ENCODE peak calls at places on chromosomes 5 and 9, in five cellular contexts. W, V, X, E and A are unnamed samples.

GRCh38 chr5:147547730-147548129 is 37.9 kb upstream of the DPYSL3 start:
- DNase-seq in X (no peak), W (no peak), E (no peak), V (peak), A (peak)

GRCh38 chr9:110977259-110977709 is 61.0 kb downstream of the LPAR1 start:
- DNase-seq in E (no peak), W (no peak), X (peak), V (peak), A (no peak)

GRCh38 chr5:128236334-128236733 is 152.8 kb downstream of the SLC12A2 start:
- DNase-seq in E (no peak), V (no peak), W (no peak), X (peak), A (no peak)

GRCh38 chr5:152634596-152634995 is 229.5 kb upstream of the NMUR2 start:
- DNase-seq in V (no peak), E (peak), W (no peak), X (no peak), A (peak)

GRCh38 chr9:6873862-6874261 is 116.1 kb downstream of the KDM4C start:
- DNase-seq in E (no peak), X (no peak), W (no peak), V (peak), A (no peak)

GRCh38 chr5:137313526-137314175 is 185.5 kb downstream of the SPOCK1 start:
- DNase-seq in V (no peak), X (no peak), W (no peak), E (no peak), A (no peak)

GRCh38 chr9:128457207-128457606 is 1.4 kb downstream of the ODF2 start:
- DNase-seq in E (no peak), V (no peak), W (no peak), X (no peak), A (no peak)

GRCh38 chr9:127545196-127546124 is 66.6 kb upstream of the STXBP1 start:
- DNase-seq in V (peak), W (peak), X (peak), E (peak), A (no peak)

GRCh38 chr9:75979362-75979761 is 88.9 kb downstream of the PCSK5 start:
- DNase-seq in W (no peak), E (no peak), X (peak), V (peak), A (no peak)

GRCh38 chr9:127575875-127576778 is 36.0 kb upstream of the STXBP1 start:
- DNase-seq in E (peak), V (no peak), X (no peak), W (no peak), A (no peak)

GRCh38 chr9:114087721-114088120 is 9.6 kb upstream of the AMBP start:
- DNase-seq in E (peak), X (no peak), V (no peak), W (no peak), A (no peak)

GRCh38 chr5:159230657-159231056 is 21.3 kb upstream of the RNF145 start:
- DNase-seq in X (peak), E (no peak), W (no peak), V (no peak), A (no peak)

GRCh38 chr9:82410306-82410705 is 421.7 kb downstream of the SPATA31D1 start:
- DNase-seq in W (no peak), V (no peak), E (peak), X (peak), A (no peak)

GRCh38 chr5:78905084-78905938 is 79.8 kb downstream of the ARSB start:
- DNase-seq in X (no peak), W (no peak), V (no peak), E (no peak), A (no peak)

GRCh38 chr9:127346584-127346983 is 50.4 kb upstream of the SLC2A8 start:
- DNase-seq in X (no peak), E (no peak), V (no peak), W (no peak), A (no peak)

GRCh38 chr9:130477564-130477963 is 32.8 kb downstream of the ASS1 start:
- DNase-seq in V (no peak), X (no peak), W (no peak), E (no peak), A (no peak)

GRCh38 chr5:40813698-40814281 is 15.6 kb upstream of the PRKAA1 start:
- DNase-seq in X (no peak), V (no peak), E (no peak), W (no peak), A (no peak)

GRCh38 chr5:157342822-157343402 is 77.0 kb downstream of the CYFIP2 start:
- DNase-seq in E (peak), V (peak), W (no peak), X (peak), A (no peak)

GRCh38 chr9:128164332-128164885 is 4.3 kb downstream of the BBLN start:
- DNase-seq in E (no peak), X (peak), V (no peak), W (no peak), A (no peak)

GRCh38 chr5:56640763-56641406 is 174.5 kb upstream of the MAP3K1 start:
- DNase-seq in W (peak), E (no peak), V (no peak), X (peak), A (no peak)

GRCh38 chr5:61631438-61631941 is 299.4 kb downstream of the ZSWIM6 start:
- DNase-seq in X (no peak), E (peak), W (peak), V (peak), A (no peak)

GRCh38 chr9:33445389-33445881 is 2.0 kb downstream of the AQP3 start:
- DNase-seq in X (no peak), V (no peak), E (peak), W (peak), A (no peak)

GRCh38 chr5:6732634-6733410 is 19.6 kb downstream of the TENT4A start:
- DNase-seq in E (no peak), X (peak), W (peak), V (peak), A (peak)

GRCh38 chr9:117549444-117549843 is 134.6 kb upstream of the ASTN2 start:
- DNase-seq in V (no peak), W (no peak), E (no peak), X (no peak), A (no peak)

GRCh38 chr5:178212241-178213002 is 8.1 kb downstream of the HNRNPAB start:
- DNase-seq in E (no peak), V (no peak), W (no peak), X (no peak), A (peak)

GRCh38 chr9:29564564-29564963 is 1991.3 kb upstream of the C9orf72 start:
- DNase-seq in V (no peak), E (no peak), X (peak), W (no peak), A (no peak)

DNA sequence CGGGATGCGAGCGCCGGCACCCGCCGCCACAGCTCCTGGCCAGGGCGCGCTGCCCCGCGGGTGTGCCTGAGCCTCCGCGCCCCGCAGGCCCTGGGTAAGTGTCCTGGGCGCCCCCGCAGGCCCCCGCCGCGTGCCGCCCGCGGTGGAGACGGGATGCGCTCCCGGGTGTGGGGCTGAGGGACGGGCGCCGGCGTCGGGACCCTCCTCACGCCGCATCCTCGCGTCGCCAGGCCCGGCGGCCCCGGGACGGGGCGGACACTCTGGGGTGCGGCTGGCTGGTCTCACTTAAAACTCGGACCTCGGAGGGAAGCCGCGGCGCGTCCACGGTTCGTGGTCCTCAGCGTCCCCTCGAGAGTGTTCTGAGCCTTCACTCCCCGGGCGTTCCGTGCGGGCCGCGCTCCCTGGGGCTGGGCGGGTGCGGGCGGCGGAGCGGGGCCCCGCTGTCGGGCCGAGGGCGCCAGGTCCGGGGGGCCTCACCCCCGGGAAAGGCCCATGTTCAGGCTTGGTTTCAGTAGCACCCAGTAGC is 275 bp downstream of the AHRR start:
- DNase-seq in E (no peak), X (no peak), W (peak), V (no peak), A (no peak)
- H3K4me3 ChIP-seq in E (no peak), X (no peak), W (peak), V (peak), A (peak)

DNA sequence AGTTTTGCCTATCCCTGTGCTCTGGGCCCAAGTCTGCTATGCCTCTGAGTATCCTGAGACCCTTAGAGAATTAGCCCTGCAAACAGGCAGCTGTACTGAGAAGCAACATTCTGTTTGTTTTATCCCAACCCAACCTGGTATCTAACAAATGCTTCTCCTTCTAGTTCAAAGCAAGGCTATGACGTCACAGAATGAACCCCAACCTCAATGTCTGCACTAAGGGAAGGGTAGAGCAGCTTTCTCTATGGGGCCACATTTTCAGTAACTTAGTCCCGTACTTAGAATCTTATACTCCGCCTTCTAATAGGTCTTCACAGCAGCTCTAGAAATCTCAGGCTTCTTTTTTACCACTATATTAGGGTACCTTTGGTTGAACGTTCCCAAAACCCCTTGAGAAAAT is 169.6 kb downstream of the TSSK1B start:
- DNase-seq in V (no peak), X (no peak), E (no peak), W (no peak), A (no peak)
- H3K4me3 ChIP-seq in V (no peak), X (no peak), E (no peak), W (no peak), A (no peak)

GRCh38 chr5:39270172-39270848 is 50.9 kb upstream of the FYB1 start:
- DNase-seq in E (no peak), W (no peak), V (no peak), X (no peak), A (no peak)
- H3K4me3 ChIP-seq in E (no peak), W (peak), V (no peak), X (no peak), A (no peak)

DNA sequence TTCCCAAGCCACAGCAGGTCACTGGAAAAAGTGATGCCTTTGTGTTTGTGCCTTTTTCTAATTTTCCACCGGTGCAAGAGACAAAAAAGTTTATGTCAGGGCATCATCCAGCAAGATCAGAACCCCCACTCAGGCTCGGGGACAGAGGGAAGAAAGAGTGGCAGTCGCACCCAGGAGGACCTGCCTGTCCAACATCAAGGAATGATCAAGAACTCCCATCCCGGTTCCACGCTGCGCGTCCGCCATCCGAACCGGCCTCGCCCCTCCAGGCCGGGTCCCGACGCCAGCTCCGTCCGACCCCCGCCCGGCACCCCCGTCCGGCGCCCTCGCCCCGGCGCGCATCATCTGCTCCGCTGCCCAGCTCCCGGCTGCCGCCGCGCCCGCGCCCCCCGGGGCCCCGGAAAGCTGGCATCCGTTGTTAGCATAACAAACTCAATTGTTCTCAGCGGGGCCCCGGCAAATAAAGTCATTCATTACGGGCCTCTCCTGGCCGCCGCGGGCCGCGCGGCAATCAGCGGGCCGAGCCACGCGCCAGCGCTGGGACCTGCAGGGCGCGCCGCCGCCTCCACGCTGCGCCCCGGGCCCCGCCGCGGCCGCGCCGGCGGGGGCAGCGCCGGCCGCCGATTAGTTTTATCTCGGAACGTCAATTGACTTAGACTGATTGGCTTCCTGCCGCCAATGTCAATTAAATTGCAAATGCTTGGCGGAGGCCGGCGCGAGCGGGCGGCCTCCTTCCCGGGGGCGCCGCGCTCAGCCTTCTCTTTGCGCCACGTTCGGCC is 48.1 kb downstream of the PAX5 start:
- DNase-seq in X (no peak), W (peak), E (no peak), V (no peak), A (no peak)
- H3K4me3 ChIP-seq in X (no peak), W (no peak), E (no peak), V (no peak), A (peak)

DNA sequence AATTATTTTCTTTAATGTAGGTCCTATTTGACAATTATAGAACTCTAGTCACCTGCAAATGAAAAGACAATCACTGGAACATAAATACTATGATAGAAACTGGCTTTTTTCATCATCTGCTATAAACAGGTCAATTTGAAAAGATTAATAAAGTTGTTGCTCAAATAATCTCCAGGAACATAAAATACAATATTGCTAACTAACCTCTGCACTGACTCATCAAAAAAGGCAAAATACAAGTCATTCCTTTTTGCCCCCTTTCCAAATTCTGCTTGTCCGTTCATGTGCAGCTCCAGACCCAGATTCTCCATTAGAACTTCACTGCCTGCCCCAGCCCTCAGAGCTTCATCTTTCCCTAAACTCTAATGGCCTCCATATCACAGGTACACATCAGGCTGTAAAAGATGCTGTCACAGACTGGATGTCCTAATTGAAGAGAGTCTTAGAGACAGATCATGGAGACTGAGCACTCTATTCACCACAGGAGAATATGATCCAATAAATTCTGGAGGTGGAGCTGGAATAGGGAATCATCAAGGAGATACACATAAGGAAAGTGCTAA is 1.6 kb downstream of the DCTN4 start:
- DNase-seq in W (no peak), V (no peak), X (peak), E (no peak), A (no peak)
- H3K4me3 ChIP-seq in W (peak), V (peak), X (peak), E (peak), A (no peak)

GRCh38 chr9:124735121-124735520 is 36.0 kb downstream of the NR6A1 start:
- DNase-seq in W (no peak), X (peak), E (no peak), V (peak), A (no peak)
- H3K4me3 ChIP-seq in W (no peak), X (no peak), E (no peak), V (no peak), A (no peak)

GRCh38 chr9:95985656-95986055 is 110.2 kb downstream of the ERCC6L2 start:
- DNase-seq in X (no peak), E (no peak), V (no peak), W (no peak), A (no peak)

GRCh38 chr9:95977366-95977765 is 101.9 kb downstream of the ERCC6L2 start:
- DNase-seq in W (no peak), V (no peak), E (no peak), X (no peak), A (no peak)

GRCh38 chr9:95980262-95981125 is 105.0 kb downstream of the ERCC6L2 start:
- DNase-seq in E (no peak), W (no peak), X (peak), V (peak), A (no peak)

GRCh38 chr9:95981741-95982390 is 106.4 kb downstream of the ERCC6L2 start:
- DNase-seq in E (no peak), W (no peak), V (no peak), X (no peak), A (no peak)
- H3K4me3 ChIP-seq in E (no peak), W (no peak), V (no peak), X (no peak), A (no peak)

DNA sequence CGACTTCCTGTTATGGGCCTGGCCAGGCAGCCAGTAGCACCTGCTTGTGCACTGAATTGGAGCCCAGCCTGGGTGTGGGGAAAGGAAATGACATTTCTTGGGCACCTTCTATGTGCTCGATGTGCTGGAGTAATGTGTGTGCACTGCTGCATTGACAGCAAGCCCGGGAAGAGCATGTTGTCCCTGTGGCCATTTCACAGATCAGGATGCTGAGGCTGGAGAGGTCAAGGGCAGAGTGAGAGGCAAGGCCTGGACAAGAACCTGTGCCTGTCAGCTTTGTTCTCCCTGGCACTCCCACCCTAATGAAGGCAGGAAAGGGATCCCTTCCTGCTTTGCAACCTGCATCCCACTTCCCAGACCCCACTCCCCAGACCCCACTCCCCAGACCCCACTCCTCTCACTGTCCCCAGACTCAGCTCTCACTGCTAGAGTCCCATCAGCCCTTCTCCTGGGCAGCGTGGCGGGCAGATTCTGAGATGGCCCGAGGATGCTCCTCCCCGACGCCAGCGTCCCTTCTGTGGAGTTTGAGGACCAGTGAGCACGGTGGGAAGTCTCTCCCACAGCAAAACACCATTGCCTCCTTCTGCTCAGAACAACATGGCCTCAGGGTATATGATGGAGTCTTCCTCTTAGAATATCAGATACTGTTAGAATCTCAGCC is 49.6 kb downstream of the BARX1 start:
- DNase-seq in V (no peak), E (no peak), X (no peak), W (peak), A (peak)
- H3K4me3 ChIP-seq in V (no peak), E (no peak), X (no peak), W (no peak), A (no peak)

GRCh38 chr5:176405656-176406435 is 10.5 kb downstream of the CLTB start:
- DNase-seq in V (no peak), W (peak), E (peak), X (no peak), A (no peak)

GRCh38 chr5:176402684-176403083 is 13.7 kb downstream of the CLTB start:
- DNase-seq in X (no peak), V (no peak), E (peak), W (no peak), A (peak)

GRCh38 chr5:176400382-176401156 is 12.0 kb downstream of the HIGD2A start:
- DNase-seq in W (peak), X (peak), V (no peak), E (peak), A (peak)

GRCh38 chr5:176397736-176398420 is 9.3 kb downstream of the HIGD2A start:
- DNase-seq in E (no peak), W (no peak), X (no peak), V (no peak), A (no peak)

GRCh38 chr5:176401281-176402205 is 13.0 kb downstream of the HIGD2A start:
- DNase-seq in E (no peak), W (peak), V (no peak), X (no peak), A (no peak)
- H3K4me3 ChIP-seq in E (no peak), W (no peak), V (no peak), X (no peak), A (no peak)